ENCODE peak calls at places on chromosomes 5 and 9, in six cellular contexts. G is AG08395, J is HFFc6, Z is AG08396, I is HL-60, O is non-pigmented ciliary epithelial cell. M is an unnamed sample.

GRCh38 chr5:124678478-124678877 is 68.0 kb downstream of the ZNF608 start:
- DNase-seq in G (no peak), J (no peak), Z (no peak), I (no peak), O (no peak), M (no peak)

GRCh38 chr9:77898864-77899263 is 132.7 kb downstream of the GNAQ start:
- DNase-seq in G (no peak), J (no peak), Z (no peak), I (no peak), O (no peak), M (no peak)

GRCh38 chr9:87725900-87726709 is at the start of gene CTSL:
- DNase-seq in G (peak; percentile 95), J (peak; percentile 82), Z (peak; percentile 95), I (peak; percentile 51), O (no peak), M (peak; percentile 49)

GRCh38 chr5:16894236-16895057 is 41.6 kb downstream of the MYO10 start:
- DNase-seq in G (peak; percentile 71), J (peak; percentile 85), Z (no peak), I (no peak), O (peak; percentile 91), M (no peak)

GRCh38 chr5:120803282-120803681 is 339.2 kb downstream of the PRR16 start:
- DNase-seq in G (peak; percentile 36), J (peak; percentile 35), Z (no peak), I (no peak), O (no peak), M (no peak)

GRCh38 chr5:10709409-10709808 is 51.6 kb downstream of the DAP start:
- DNase-seq in G (no peak), J (no peak), Z (no peak), I (no peak), O (no peak), M (no peak)

GRCh38 chr9:124749811-124750210 is 21.3 kb downstream of the NR6A1 start:
- DNase-seq in G (no peak), J (peak; percentile 19), Z (no peak), I (no peak), O (no peak), M (no peak)

GRCh38 chr9:94894111-94894699 is 167.7 kb downstream of the AOPEP start:
- DNase-seq in G (no peak), J (no peak), Z (no peak), I (no peak), O (no peak), M (no peak)

GRCh38 chr5:170211575-170212334 is 21.0 kb upstream of the C5orf58 start:
- DNase-seq in G (no peak), J (no peak), Z (no peak), I (no peak), O (no peak), M (no peak)

GRCh38 chr5:115179959-115180709 is 10.4 kb upstream of the TRIM36 start:
- DNase-seq in G (peak; percentile 14), J (no peak), Z (peak; percentile 42), I (no peak), O (no peak), M (no peak)

GRCh38 chr9:33380390-33381094 is 21.8 kb downstream of the AQP7 start:
- DNase-seq in G (no peak), J (no peak), Z (no peak), I (no peak), O (no peak), M (no peak)

GRCh38 chr9:134983094-134983493 is 65.4 kb upstream of the FCN1 start:
- DNase-seq in G (no peak), J (no peak), Z (no peak), I (no peak), O (no peak), M (no peak)

GRCh38 chr5:107633171-107633901 is 37.4 kb downstream of the EFNA5 start:
- DNase-seq in G (peak; percentile 11), J (no peak), Z (peak; percentile 3), I (no peak), O (no peak), M (no peak)

GRCh38 chr5:113378960-113379541 is 55.7 kb downstream of the TSSK1B start:
- DNase-seq in G (peak; percentile 66), J (peak; percentile 38), Z (peak; percentile 55), I (peak; percentile 8), O (no peak), M (peak; percentile 13)

GRCh38 chr9:83588256-83588655 is 34.7 kb upstream of the IDNK start:
- DNase-seq in G (no peak), J (no peak), Z (no peak), I (no peak), O (no peak), M (no peak)

GRCh38 chr9:95009459-95009858 is 283.0 kb downstream of the AOPEP start:
- DNase-seq in G (no peak), J (no peak), Z (no peak), I (no peak), O (no peak), M (no peak)

GRCh38 chr9:111657051-111657450 is 4.4 kb upstream of the GNG10 start:
- DNase-seq in G (no peak), J (no peak), Z (no peak), I (no peak), O (no peak), M (no peak)

GRCh38 chr5:55821731-55822512 is 29.2 kb upstream of the IL31RA start:
- DNase-seq in G (no peak), J (no peak), Z (no peak), I (no peak), O (no peak), M (no peak)

GRCh38 chr5:96537386-96537785 is 104.3 kb upstream of the PCSK1 start:
- DNase-seq in G (peak; percentile 46), J (peak; percentile 73), Z (no peak), I (no peak), O (peak; percentile 70), M (peak; percentile 73)

GRCh38 chr9:89226076-89226475 is 47.5 kb upstream of the SHC3 start:
- DNase-seq in G (no peak), J (no peak), Z (peak; percentile 63), I (no peak), O (no peak), M (no peak)

GRCh38 chr9:123482295-123482970 is 126.4 kb downstream of the CRB2 start:
- DNase-seq in G (no peak), J (no peak), Z (no peak), I (no peak), O (no peak), M (no peak)

GRCh38 chr9:130219661-130220081 is 45.9 kb upstream of the HMCN2 start:
- DNase-seq in G (no peak), J (no peak), Z (no peak), I (no peak), O (no peak), M (no peak)

GRCh38 chr9:129374651-129375050 is 196.6 kb upstream of the IER5L start:
- DNase-seq in G (no peak), J (no peak), Z (no peak), I (no peak), O (no peak), M (no peak)

GRCh38 chr5:67409342-67409741 is 212.7 kb upstream of the CD180 start:
- DNase-seq in G (no peak), J (no peak), Z (no peak), I (peak; percentile 7), O (no peak), M (no peak)

GRCh38 chr5:128674837-128675446 is 136.9 kb upstream of the FBN2 start:
- DNase-seq in G (peak; percentile 6), J (peak; percentile 53), Z (peak; percentile 25), I (no peak), O (no peak), M (peak; percentile 46)

GRCh38 chr5:115685966-115686691 is 60.3 kb upstream of the TMED7 start:
- DNase-seq in G (peak; percentile 22), J (no peak), Z (no peak), I (no peak), O (no peak), M (no peak)

GRCh38 chr9:1979815-1980367 is 35.3 kb upstream of the SMARCA2 start:
- DNase-seq in G (peak; percentile 86), J (peak; percentile 81), Z (peak; percentile 54), I (peak; percentile 35), O (peak; percentile 28), M (peak; percentile 83)

GRCh38 chr5:122701640-122702523 is 73.0 kb upstream of the SNX2 start:
- DNase-seq in G (no peak), J (no peak), Z (no peak), I (no peak), O (no peak), M (no peak)

GRCh38 chr5:42858031-42858643 is 46.4 kb upstream of the SELENOP start:
- DNase-seq in G (no peak), J (no peak), Z (no peak), I (no peak), O (no peak), M (no peak)

GRCh38 chr5:147782053-147783028 is at the start of gene JAKMIP2:
- DNase-seq in G (no peak), J (no peak), Z (peak; percentile 17), I (peak; percentile 10), O (peak; percentile 77), M (no peak)

GRCh38 chr5:958701-959571 is 49.7 kb upstream of the NKD2 start:
- DNase-seq in G (no peak), J (no peak), Z (peak; percentile 80), I (no peak), O (no peak), M (peak; percentile 31)

GRCh38 chr9:33154368-33154767 is 12.8 kb downstream of the B4GALT1 start:
- DNase-seq in G (no peak), J (no peak), Z (no peak), I (no peak), O (no peak), M (no peak)